ENCODE peak calls at places on chromosomes 3 and 15, in five cellular contexts. One of them, this sample, is unnamed.

GRCh38 chr15:101062063-101062462 is 142.9 kb downstream of the LRRK1 start:
- DNase-seq in SW 1271: no peak
- DNase-seq in SJSA1: peak; percentile 23
- DNase-seq in fibroblast of the conjunctiva: no peak
- DNase-seq in activated effector memory CD4-positive, alpha-beta T cell treated with anti-CD3 and anti-CD28 coated beads, Interleukin-2, amount 50 U/mL, for 16 hours: no peak
- DNase-seq in this sample: no peak

GRCh38 chr3:191330309-191330712 is at the start of gene UTS2B:
- DNase-seq in SW 1271: no peak
- DNase-seq in SJSA1: peak; percentile 47
- DNase-seq in fibroblast of the conjunctiva: peak; percentile 41
- DNase-seq in activated effector memory CD4-positive, alpha-beta T cell treated with anti-CD3 and anti-CD28 coated beads, Interleukin-2, amount 50 U/mL, for 16 hours: no peak
- DNase-seq in this sample: peak; percentile 13

GRCh38 chr3:131973731-131974130 is 61.1 kb downstream of the CPNE4 start:
- DNase-seq in SW 1271: no peak
- DNase-seq in SJSA1: no peak
- DNase-seq in fibroblast of the conjunctiva: no peak
- DNase-seq in activated effector memory CD4-positive, alpha-beta T cell treated with anti-CD3 and anti-CD28 coated beads, Interleukin-2, amount 50 U/mL, for 16 hours: no peak
- DNase-seq in this sample: no peak

GRCh38 chr3:14620512-14620911 is 31.1 kb upstream of the CCDC174 start:
- DNase-seq in SW 1271: no peak
- DNase-seq in SJSA1: no peak
- DNase-seq in fibroblast of the conjunctiva: no peak
- DNase-seq in activated effector memory CD4-positive, alpha-beta T cell treated with anti-CD3 and anti-CD28 coated beads, Interleukin-2, amount 50 U/mL, for 16 hours: no peak
- DNase-seq in this sample: no peak

GRCh38 chr15:66169023-66169422 is 84.5 kb downstream of the MEGF11 start:
- DNase-seq in SW 1271: no peak
- DNase-seq in SJSA1: no peak
- DNase-seq in fibroblast of the conjunctiva: no peak
- DNase-seq in activated effector memory CD4-positive, alpha-beta T cell treated with anti-CD3 and anti-CD28 coated beads, Interleukin-2, amount 50 U/mL, for 16 hours: no peak
- DNase-seq in this sample: no peak

GRCh38 chr15:83571820-83572707 is 81.9 kb upstream of the ADAMTSL3 start:
- DNase-seq in SW 1271: no peak
- DNase-seq in SJSA1: no peak
- DNase-seq in fibroblast of the conjunctiva: peak; percentile 13
- DNase-seq in activated effector memory CD4-positive, alpha-beta T cell treated with anti-CD3 and anti-CD28 coated beads, Interleukin-2, amount 50 U/mL, for 16 hours: no peak
- DNase-seq in this sample: peak; percentile 88

GRCh38 chr3:52925405-52926313 is 28.3 kb upstream of the STIMATE start:
- DNase-seq in SW 1271: no peak
- DNase-seq in SJSA1: no peak
- DNase-seq in fibroblast of the conjunctiva: no peak
- DNase-seq in activated effector memory CD4-positive, alpha-beta T cell treated with anti-CD3 and anti-CD28 coated beads, Interleukin-2, amount 50 U/mL, for 16 hours: no peak
- DNase-seq in this sample: no peak

GRCh38 chr15:99104788-99105515 is at the start of gene SYNM:
- DNase-seq in SW 1271: peak; percentile 66
- DNase-seq in SJSA1: peak; percentile 82
- DNase-seq in fibroblast of the conjunctiva: peak; percentile 45
- DNase-seq in activated effector memory CD4-positive, alpha-beta T cell treated with anti-CD3 and anti-CD28 coated beads, Interleukin-2, amount 50 U/mL, for 16 hours: peak; percentile 70
- DNase-seq in this sample: peak; percentile 81

GRCh38 chr3:45205126-45205525 is 21.0 kb downstream of the TMEM158 start:
- DNase-seq in SW 1271: no peak
- DNase-seq in SJSA1: no peak
- DNase-seq in fibroblast of the conjunctiva: no peak
- DNase-seq in activated effector memory CD4-positive, alpha-beta T cell treated with anti-CD3 and anti-CD28 coated beads, Interleukin-2, amount 50 U/mL, for 16 hours: no peak
- DNase-seq in this sample: no peak

GRCh38 chr3:126557415-126557745 is 1.4 kb downstream of the C3orf22 start:
- DNase-seq in SW 1271: no peak
- DNase-seq in SJSA1: no peak
- DNase-seq in fibroblast of the conjunctiva: no peak
- DNase-seq in activated effector memory CD4-positive, alpha-beta T cell treated with anti-CD3 and anti-CD28 coated beads, Interleukin-2, amount 50 U/mL, for 16 hours: peak; percentile 60
- DNase-seq in this sample: no peak

GRCh38 chr3:85342915-85343314 is 384.1 kb downstream of the CADM2 start:
- DNase-seq in SW 1271: no peak
- DNase-seq in SJSA1: no peak
- DNase-seq in fibroblast of the conjunctiva: no peak
- DNase-seq in activated effector memory CD4-positive, alpha-beta T cell treated with anti-CD3 and anti-CD28 coated beads, Interleukin-2, amount 50 U/mL, for 16 hours: no peak
- DNase-seq in this sample: peak; percentile 69

GRCh38 chr3:184717608-184717995 is 5.7 kb upstream of the MAGEF1 start:
- DNase-seq in SW 1271: no peak
- DNase-seq in SJSA1: peak; percentile 18
- DNase-seq in fibroblast of the conjunctiva: no peak
- DNase-seq in activated effector memory CD4-positive, alpha-beta T cell treated with anti-CD3 and anti-CD28 coated beads, Interleukin-2, amount 50 U/mL, for 16 hours: no peak
- DNase-seq in this sample: no peak

GRCh38 chr15:79121571-79121970 is 31.0 kb upstream of the RASGRF1 start:
- DNase-seq in SW 1271: no peak
- DNase-seq in SJSA1: no peak
- DNase-seq in fibroblast of the conjunctiva: no peak
- DNase-seq in activated effector memory CD4-positive, alpha-beta T cell treated with anti-CD3 and anti-CD28 coated beads, Interleukin-2, amount 50 U/mL, for 16 hours: no peak
- DNase-seq in this sample: no peak